ENCODE peak calls at places on chromosomes 11 and 22, in five cellular contexts. V is cardiac muscle cell, Z is astrocyte of the spinal cord, G is heart right ventricle, Y is IMR-90. S is an unnamed sample.

GRCh38 chr11:80083561-80083960 is 642.7 kb upstream of the TENM4 start:
- DNase-seq in V (no peak), Z (no peak), G (no peak), Y (no peak), S (no peak)

GRCh38 chr11:11038339-11039248 is 180.7 kb upstream of the ZBED5 start:
- DNase-seq in V (no peak), Z (no peak), G (no peak), Y (no peak), S (no peak)

GRCh38 chr11:68159161-68159560 is 38.0 kb upstream of the CHKA start:
- DNase-seq in V (no peak), Z (no peak), G (no peak), Y (no peak), S (no peak)

GRCh38 chr11:15769203-15769602 is 587.1 kb downstream of the SOX6 start:
- DNase-seq in V (no peak), Z (no peak), G (no peak), Y (no peak), S (no peak)

GRCh38 chr22:41206719-41207118 is 1.6 kb downstream of the L3MBTL2 start:
- DNase-seq in V (no peak), Z (no peak), G (no peak), Y (no peak), S (no peak)

GRCh38 chr11:123072279-123072678 is 10.3 kb upstream of the HSPA8 start:
- DNase-seq in V (no peak), Z (no peak), G (no peak), Y (no peak), S (peak)

GRCh38 chr11:116986521-116987105 is 111.6 kb downstream of the SIK3 start:
- DNase-seq in V (peak), Z (peak), G (no peak), Y (peak), S (no peak)

GRCh38 chr22:31091106-31091975 is 10.2 kb downstream of the SMTN start:
- DNase-seq in V (no peak), Z (no peak), G (peak), Y (no peak), S (no peak)

GRCh38 chr11:74726547-74727182 is 4.6 kb downstream of the CHRDL2 start:
- DNase-seq in V (peak), Z (peak), G (peak), Y (peak), S (peak)

GRCh38 chr11:18322818-18323570 is 627 bp downstream of the GTF2H1 start:
- DNase-seq in V (no peak), Z (no peak), G (no peak), Y (no peak), S (no peak)

GRCh38 chr11:8015753-8016239 is 28.7 kb downstream of the EIF3F start:
- DNase-seq in V (no peak), Z (peak), G (no peak), Y (peak), S (no peak)

GRCh38 chr11:18265949-18266348 is at the start of gene SAA1:
- DNase-seq in V (peak), Z (no peak), G (no peak), Y (no peak), S (no peak)

GRCh38 chr11:107397357-107397756 is 60.3 kb downstream of the CWF19L2 start:
- DNase-seq in V (no peak), Z (no peak), G (no peak), Y (no peak), S (no peak)

GRCh38 chr11:79092791-79093313 is 348.0 kb downstream of the TENM4 start:
- DNase-seq in V (peak), Z (peak), G (peak), Y (peak), S (no peak)

GRCh38 chr11:73252577-73253191 is 19.5 kb upstream of the P2RY6 start:
- DNase-seq in V (no peak), Z (no peak), G (no peak), Y (no peak), S (no peak)

GRCh38 chr22:26893034-26893710 is 235.8 kb downstream of the MIAT start:
- DNase-seq in V (no peak), Z (no peak), G (no peak), Y (no peak), S (peak)

GRCh38 chr11:17696741-17697140 is 22.6 kb upstream of the MYOD1 start:
- DNase-seq in V (no peak), Z (no peak), G (no peak), Y (no peak), S (no peak)

GRCh38 chr11:124890701-124891389 is 6.8 kb downstream of the ROBO4 start:
- DNase-seq in V (no peak), Z (no peak), G (no peak), Y (no peak), S (peak)

GRCh38 chr22:32122899-32123298 is 36.2 kb downstream of the C22orf42 start:
- DNase-seq in V (no peak), Z (no peak), G (no peak), Y (no peak), S (no peak)

GRCh38 chr11:68659158-68659921 is 25.0 kb upstream of the GAL start:
- DNase-seq in V (peak), Z (peak), G (peak), Y (peak), S (peak)

GRCh38 chr22:33130473-33130872 is 72.3 kb upstream of the SYN3 start:
- DNase-seq in V (no peak), Z (no peak), G (no peak), Y (no peak), S (no peak)

GRCh38 chr11:27910186-27910941 is 197.6 kb downstream of the KIF18A start:
- DNase-seq in V (peak), Z (peak), G (no peak), Y (peak), S (no peak)

GRCh38 chr11:45339754-45340519 is 53.8 kb upstream of the SYT13 start:
- DNase-seq in V (peak), Z (peak), G (peak), Y (peak), S (peak)

GRCh38 chr11:105177658-105178057 is 38.1 kb upstream of the CARD18 start:
- DNase-seq in V (peak), Z (peak), G (no peak), Y (peak), S (no peak)

GRCh38 chr11:10654211-10655150 is 39.1 kb downstream of the IRAG1 start:
- DNase-seq in V (peak), Z (peak), G (no peak), Y (peak), S (no peak)

GRCh38 chr22:38467438-38467903 is 425 bp upstream of the KDELR3 start:
- DNase-seq in V (no peak), Z (no peak), G (no peak), Y (no peak), S (no peak)

GRCh38 chr11:34909955-34910354 is 6.2 kb downstream of the APIP start:
- DNase-seq in V (peak), Z (no peak), G (no peak), Y (no peak), S (no peak)

GRCh38 chr11:119684361-119685072 is 44.5 kb downstream of the NECTIN1 start:
- DNase-seq in V (peak), Z (peak), G (no peak), Y (peak), S (no peak)

GRCh38 chr22:43782448-43782847 is 29.7 kb downstream of the EFCAB6 start:
- DNase-seq in V (peak), Z (no peak), G (no peak), Y (peak), S (no peak)

GRCh38 chr22:28903719-28904118 is 20.3 kb downstream of the ZNRF3 start:
- DNase-seq in V (no peak), Z (no peak), G (peak), Y (no peak), S (no peak)

GRCh38 chr11:79049627-79050238 is 391.1 kb downstream of the TENM4 start:
- DNase-seq in V (no peak), Z (no peak), G (no peak), Y (no peak), S (no peak)

GRCh38 chr11:102312656-102313055 is 4.6 kb upstream of the BIRC3 start:
- DNase-seq in V (no peak), Z (peak), G (no peak), Y (peak), S (no peak)

GRCh38 chr11:86087281-86087680 is 18.4 kb upstream of the PICALM start:
- DNase-seq in V (no peak), Z (no peak), G (no peak), Y (no peak), S (no peak)

GRCh38 chr11:22449441-22449840 is 111.3 kb downstream of the SLC17A6 start:
- DNase-seq in V (peak), Z (no peak), G (no peak), Y (peak), S (no peak)

GRCh38 chr22:21818487-21819182 is 48.8 kb downstream of the MAPK1 start:
- DNase-seq in V (no peak), Z (no peak), G (no peak), Y (no peak), S (no peak)

GRCh38 chr11:60208146-60208895 is 25.4 kb upstream of the MS4A6A start:
- DNase-seq in V (peak), Z (no peak), G (no peak), Y (no peak), S (no peak)

GRCh38 chr11:60208951-60209350 is 26.1 kb upstream of the MS4A6A start:
- DNase-seq in V (no peak), Z (no peak), G (no peak), Y (no peak), S (no peak)

GRCh38 chr11:60209977-60210376 is 27.1 kb upstream of the MS4A6A start:
- DNase-seq in V (no peak), Z (no peak), G (no peak), Y (no peak), S (no peak)

GRCh38 chr11:60214386-60214785 is 28.6 kb downstream of the MS4A4E start:
- DNase-seq in V (no peak), Z (no peak), G (no peak), Y (no peak), S (no peak)

DNA sequence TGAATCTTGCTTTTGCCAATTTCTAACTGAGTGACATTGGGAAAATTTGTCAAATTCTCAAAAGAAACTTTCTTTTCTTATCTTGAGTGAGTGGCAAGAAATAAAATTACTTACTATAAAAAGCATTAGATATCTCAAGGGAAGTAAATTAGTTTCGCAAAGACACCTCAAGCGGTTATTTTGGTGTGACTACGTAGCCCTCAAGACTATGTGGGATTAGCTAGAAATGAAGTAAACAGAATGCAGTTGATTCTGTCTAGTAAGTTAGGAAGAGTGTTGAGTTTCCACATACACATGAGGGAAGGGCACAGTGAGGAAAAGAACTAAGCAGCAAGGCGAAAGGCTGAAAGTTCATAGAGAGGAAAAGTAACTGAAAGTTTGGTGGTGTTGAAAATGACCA is 28.3 kb upstream of the MS4A6A start:
- DNase-seq in V (no peak), Z (no peak), G (no peak), Y (no peak), S (no peak)
- TF ChIP-seq CTCF in V (no peak), Z (no peak), G (no peak), Y (no peak), S (no peak)

GRCh38 chr22:18110944-18111758 is 542 bp downstream of the TUBA8 start:
- DNase-seq in V (no peak), Z (no peak), G (no peak), Y (no peak), S (no peak)

GRCh38 chr22:18109410-18110193 is 1.0 kb upstream of the TUBA8 start:
- DNase-seq in V (no peak), Z (no peak), G (no peak), Y (no peak), S (no peak)

GRCh38 chr22:18111759-18112330 is 1.2 kb downstream of the TUBA8 start:
- DNase-seq in V (no peak), Z (no peak), G (peak), Y (no peak), S (no peak)

GRCh38 chr22:18112440-18112839 is 1.8 kb downstream of the TUBA8 start:
- DNase-seq in V (no peak), Z (no peak), G (no peak), Y (no peak), S (no peak)

DNA sequence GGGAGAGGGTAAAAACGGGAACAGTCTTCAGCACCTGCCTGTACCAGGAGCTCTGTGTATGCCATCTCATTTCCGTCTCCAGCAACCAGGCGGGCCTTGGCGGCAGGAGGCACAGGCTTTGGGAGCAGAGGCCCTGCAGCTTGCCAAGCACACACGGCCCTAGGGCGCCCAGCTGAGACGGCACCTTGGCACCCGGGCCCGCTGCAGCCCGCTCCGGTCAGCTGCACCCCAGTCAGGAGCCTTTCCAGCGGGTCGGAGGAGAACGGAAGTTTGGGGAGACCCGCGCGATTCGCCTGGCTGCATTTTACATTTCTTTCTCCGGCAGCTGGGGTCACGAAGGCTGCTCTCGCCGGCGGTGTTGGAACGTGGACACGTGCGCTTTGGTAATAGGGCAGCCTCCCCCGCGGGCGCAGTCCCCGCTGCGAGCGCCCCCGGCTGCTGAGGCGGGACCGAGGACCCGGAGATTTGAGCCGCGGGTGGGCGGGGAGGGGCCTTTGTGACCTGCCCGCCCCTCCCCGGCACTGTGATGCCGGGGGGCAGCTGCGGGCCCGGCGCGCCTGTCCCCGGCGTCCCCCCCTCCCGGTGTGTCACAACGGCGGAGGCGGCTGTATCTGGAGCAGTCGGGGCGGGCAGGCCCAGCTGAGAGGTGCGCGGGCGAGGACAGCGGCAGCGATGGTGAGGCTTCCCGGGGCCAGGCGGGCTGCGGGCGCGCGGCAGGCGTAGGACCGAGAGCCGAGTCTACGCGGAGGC is at the start of gene TUBA8:
- DNase-seq in V (peak), Z (peak), G (no peak), Y (peak), S (no peak)
- TF ChIP-seq CTCF in V (no peak), Z (no peak), G (no peak), Y (no peak), S (no peak)

DNA sequence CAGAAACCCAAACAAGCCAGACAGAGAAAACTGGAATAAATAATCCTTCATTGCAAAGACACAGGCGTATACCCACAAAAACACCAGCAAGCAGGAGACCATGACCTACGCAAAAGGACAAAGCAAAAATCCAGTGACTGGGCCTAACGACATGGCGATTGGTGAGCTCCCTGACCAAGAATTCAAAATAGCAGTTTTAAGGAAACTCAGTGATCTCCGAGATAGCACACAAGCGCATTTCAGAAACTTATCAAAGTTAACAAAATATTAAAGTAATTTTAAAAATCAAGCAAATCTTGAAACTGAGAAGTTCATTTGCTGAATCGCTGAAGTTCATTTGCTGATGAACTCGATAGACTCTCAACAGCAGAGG is 27.6 kb downstream of the DBX1 start:
- DNase-seq in V (no peak), Z (no peak), G (no peak), Y (no peak), S (no peak)
- TF ChIP-seq CTCF in V (no peak), Z (no peak), G (no peak), Y (no peak), S (no peak)

GRCh38 chr11:75767793-75768111 is 826 bp upstream of the DGAT2 start:
- DNase-seq in V (no peak), Z (no peak), G (no peak), Y (no peak), S (no peak)
- TF ChIP-seq CTCF in V (no peak), Z (no peak), G (no peak), Y (no peak), S (no peak)

GRCh38 chr11:48184452-48184851 is 32.2 kb upstream of the OR4B1 start:
- DNase-seq in V (no peak), Z (no peak), G (no peak), Y (no peak), S (no peak)
- TF ChIP-seq CTCF in V (no peak), Z (no peak), G (no peak), Y (no peak), S (no peak)

DNA sequence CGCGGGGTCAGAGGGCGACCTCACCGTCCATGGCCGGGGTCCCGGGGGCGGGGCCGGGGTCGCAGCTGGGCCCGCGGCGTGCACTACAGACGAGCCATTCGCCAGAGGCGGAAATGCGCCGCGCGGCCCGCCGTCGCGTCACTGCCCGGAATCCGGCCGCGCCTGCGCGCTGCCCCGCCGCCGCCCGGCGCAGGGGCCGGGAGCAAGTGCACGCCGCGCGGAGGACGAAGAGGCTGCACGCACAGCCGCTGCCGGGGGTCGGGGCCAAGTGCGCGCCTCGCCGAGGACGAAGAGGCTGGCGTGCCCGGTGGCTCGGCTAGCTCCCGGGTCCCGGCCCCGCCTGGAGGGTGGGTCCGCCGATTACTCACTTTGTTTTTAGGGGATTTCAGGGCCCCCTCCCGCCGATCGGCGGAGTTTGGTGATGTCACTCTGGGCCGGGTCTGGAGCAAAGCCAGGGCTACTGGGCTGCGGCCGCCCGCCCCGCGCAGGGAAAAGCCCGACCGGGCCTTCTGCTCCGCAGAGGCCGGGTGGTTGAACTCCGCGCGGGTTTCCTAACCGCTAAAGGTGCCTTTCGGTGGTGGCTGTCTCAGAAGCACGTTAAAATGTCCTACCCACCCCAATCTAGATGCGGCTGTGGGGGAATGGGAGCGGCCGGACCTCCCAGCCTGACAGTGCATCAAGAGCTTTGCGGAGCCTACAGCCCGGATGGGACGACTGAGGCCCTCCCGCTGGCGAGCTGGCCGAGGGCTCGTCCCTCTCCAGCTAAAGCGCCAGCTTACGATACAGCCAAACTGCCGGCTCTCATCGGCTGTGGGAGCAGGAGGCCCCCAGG is at the start of gene RELA:
- DNase-seq in V (peak), Z (peak), G (peak), Y (peak), S (peak)
- TF ChIP-seq CTCF in V (no peak), Z (no peak), G (no peak), Y (no peak), S (no peak)

DNA sequence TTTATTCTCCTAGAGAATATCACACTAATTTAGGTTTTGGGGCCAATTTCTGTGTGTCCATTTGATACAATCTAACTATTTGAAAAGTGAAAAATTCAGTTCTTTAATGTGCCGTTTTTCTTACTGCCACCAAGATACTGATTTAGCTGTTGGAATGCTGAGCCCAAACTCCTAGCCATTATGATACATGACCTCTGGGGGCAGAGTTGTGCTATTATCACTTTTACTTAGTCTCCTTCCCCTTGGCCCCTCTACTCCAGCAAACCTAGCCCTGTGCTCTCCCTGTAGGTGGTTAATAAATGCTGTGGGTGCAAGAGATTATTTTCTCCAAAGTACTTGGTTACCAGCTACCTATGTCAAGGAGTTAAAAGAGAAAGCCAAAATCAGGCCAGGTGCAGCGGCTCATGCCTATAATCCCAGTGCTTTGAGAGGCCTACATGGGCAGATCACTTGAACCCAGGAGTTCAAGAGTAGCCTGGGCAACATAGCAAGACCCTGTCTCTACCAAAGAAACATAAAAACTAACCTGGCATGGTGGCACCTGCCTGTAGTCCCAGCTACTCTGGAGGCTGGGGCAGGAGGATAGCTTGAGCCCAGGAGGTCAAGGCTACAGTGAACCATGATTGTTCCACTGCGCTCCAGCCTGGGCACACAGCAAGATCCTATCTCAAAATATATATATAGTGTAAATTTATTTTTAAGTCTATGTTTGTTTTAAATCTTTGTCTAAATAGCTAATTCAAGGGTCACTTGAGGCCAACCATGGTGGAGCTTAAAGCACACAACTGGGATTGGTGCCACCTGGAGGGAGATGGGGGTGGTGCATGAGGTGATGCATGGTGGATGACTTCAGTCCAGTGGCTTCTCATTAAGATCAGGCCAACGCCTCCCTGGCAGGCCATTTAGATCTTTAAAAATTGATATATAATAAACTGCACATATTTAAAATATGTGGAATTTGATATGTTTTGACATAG is 193.2 kb upstream of the PLET1 start:
- DNase-seq in V (peak), Z (peak), G (peak), Y (peak), S (no peak)
- TF ChIP-seq CTCF in V (peak), Z (peak), G (no peak), Y (peak), S (peak)